ENCODE peak calls at places on chromosome 11, in five cellular contexts. H, X, M, S and K are unnamed samples. For H3K4me1, the result is how much of the 10 kb centered on the place peaks cover.

GRCh38 chr11:3161309-3161708 is 3.8 kb downstream of the OSBPL5 start:
- DNase-seq in H (peak), X (peak), M (no peak), S (peak), K (no peak)

GRCh38 chr11:1227551-1228182 is 4.8 kb downstream of the MUC5B start:
- DNase-seq in H (peak), X (peak), M (no peak), S (peak), K (no peak)

GRCh38 chr11:125287467-125288232 is 123.1 kb downstream of the PKNOX2 start:
- DNase-seq in H (no peak), X (no peak), M (no peak), S (no peak), K (peak)

GRCh38 chr11:98307827-98308491 is 712.8 kb upstream of the CNTN5 start:
- DNase-seq in H (no peak), X (no peak), M (no peak), S (no peak), K (no peak)

GRCh38 chr11:130404727-130405126 is 23.7 kb downstream of the ADAMTS8 start:
- DNase-seq in H (no peak), X (no peak), M (no peak), S (no peak), K (no peak)

GRCh38 chr11:77198440-77198849 is 70.4 kb downstream of the MYO7A start:
- DNase-seq in H (peak), X (no peak), M (peak), S (peak), K (no peak)

GRCh38 chr11:21635359-21635758 is 557.5 kb upstream of the ANO5 start:
- DNase-seq in H (no peak), X (no peak), M (no peak), S (no peak), K (no peak)

GRCh38 chr11:107716884-107717532 is 5.2 kb upstream of the SLN start:
- DNase-seq in H (no peak), X (no peak), M (no peak), S (no peak), K (no peak)

GRCh38 chr11:96114178-96115070 is 190.5 kb upstream of the MTMR2 start:
- DNase-seq in H (no peak), X (no peak), M (peak), S (no peak), K (no peak)

GRCh38 chr11:33451364-33451763 is 194.2 kb downstream of the HIPK3 start:
- DNase-seq in H (no peak), X (no peak), M (no peak), S (no peak), K (no peak)

GRCh38 chr11:64095949-64096348 is 60.2 kb downstream of the FLRT1 start:
- DNase-seq in H (no peak), X (no peak), M (no peak), S (no peak), K (no peak)

GRCh38 chr11:61162092-61162935 is 1.1 kb upstream of the VPS37C start:
- DNase-seq in H (no peak), X (peak), M (peak), S (no peak), K (peak)

GRCh38 chr11:7019500-7020182 is 505 bp downstream of the ZNF214 start:
- DNase-seq in H (peak), X (peak), M (no peak), S (no peak), K (peak)

GRCh38 chr11:1652778-1653540 is 23.4 kb downstream of the KRTAP5-5 start:
- DNase-seq in H (peak), X (peak), M (peak), S (peak), K (peak)

GRCh38 chr11:76665172-76665571 is 5.4 kb downstream of the LRRC32 start:
- DNase-seq in H (no peak), X (peak), M (no peak), S (peak), K (no peak)

GRCh38 chr11:68677432-68677831 is 6.9 kb upstream of the GAL start:
- DNase-seq in H (peak), X (no peak), M (peak), S (no peak), K (no peak)

GRCh38 chr11:20618083-20618482 is 18.7 kb downstream of the SLC6A5 start:
- DNase-seq in H (no peak), X (no peak), M (no peak), S (no peak), K (peak)

GRCh38 chr11:75858613-75859012 is 43.6 kb downstream of the UVRAG start:
- DNase-seq in H (no peak), X (no peak), M (no peak), S (no peak), K (no peak)

GRCh38 chr11:33987545-33987944 is 64.0 kb upstream of the CAPRIN1 start:
- DNase-seq in H (no peak), X (no peak), M (no peak), S (no peak), K (no peak)

GRCh38 chr11:17697175-17697949 is 22.0 kb upstream of the MYOD1 start:
- DNase-seq in H (no peak), X (no peak), M (no peak), S (no peak), K (no peak)

GRCh38 chr11:117384045-117384444 is 56.4 kb downstream of the CEP164 start:
- DNase-seq in H (no peak), X (no peak), M (peak), S (no peak), K (no peak)

GRCh38 chr11:46373787-46374740 is 7.4 kb upstream of the MDK start:
- DNase-seq in H (no peak), X (no peak), M (no peak), S (no peak), K (no peak)

GRCh38 chr11:67048515-67048914 is 8.1 kb upstream of the RHOD start:
- DNase-seq in H (no peak), X (no peak), M (no peak), S (no peak), K (no peak)

GRCh38 chr11:120660024-120660565 is 148.5 kb downstream of the GRIK4 start:
- DNase-seq in H (peak), X (peak), M (peak), S (peak), K (peak)

GRCh38 chr11:46858920-46859531 is 12.9 kb upstream of the CKAP5 start:
- DNase-seq in H (no peak), X (no peak), M (no peak), S (no peak), K (no peak)

DNA sequence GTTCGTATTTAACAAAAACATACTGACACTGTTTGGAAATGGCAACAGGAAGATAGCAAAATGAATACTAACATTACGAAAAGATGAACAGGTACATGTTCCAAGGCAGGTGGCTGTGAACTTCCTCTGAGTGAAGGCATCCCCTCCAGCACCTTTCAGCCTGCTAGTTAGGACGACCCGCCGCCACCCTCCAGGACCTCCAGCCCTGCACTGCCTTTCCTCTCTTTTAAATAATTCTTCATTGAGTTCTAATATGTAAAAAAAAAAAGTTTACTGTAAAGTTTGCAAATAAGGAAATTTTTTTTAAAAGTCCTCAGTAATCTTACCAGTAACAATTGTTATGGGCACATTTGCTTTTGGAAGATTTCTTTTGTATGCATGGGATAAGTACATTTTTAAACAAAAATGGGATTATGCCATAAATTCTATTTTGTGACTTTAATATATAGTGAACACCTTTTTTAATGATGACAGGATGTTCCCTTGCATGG is 6.0 kb downstream of the NEAT1 start:
- DNase-seq in H (peak), X (peak), M (no peak), S (peak), K (peak)
- TF ChIP-seq POLR2A in H (no peak), X (peak), M (no peak), S (no peak), K (no peak)

GRCh38 chr11:86737752-86738151 is 62.6 kb upstream of the PRSS23 start:
- DNase-seq in H (no peak), X (no peak), M (no peak), S (no peak), K (no peak)
- H3K4me1 ChIP-seq in H (under half), X (under half), M (under half), S (under half), K (under half)

GRCh38 chr11:128940603-128941002 is 2.1 kb downstream of the TP53AIP1 start:
- DNase-seq in H (no peak), X (no peak), M (no peak), S (no peak), K (no peak)

GRCh38 chr11:128941573-128942271 is 949 bp downstream of the TP53AIP1 start:
- DNase-seq in H (no peak), X (no peak), M (no peak), S (no peak), K (no peak)

GRCh38 chr11:128940156-128940555 is 2.5 kb downstream of the TP53AIP1 start:
- DNase-seq in H (no peak), X (no peak), M (no peak), S (no peak), K (no peak)

GRCh38 chr11:128942807-128943430 is at the start of gene TP53AIP1:
- DNase-seq in H (no peak), X (no peak), M (no peak), S (no peak), K (no peak)

GRCh38 chr11:128942272-128942612 is 429 bp downstream of the TP53AIP1 start:
- DNase-seq in H (no peak), X (no peak), M (no peak), S (no peak), K (no peak)
- H3K4me3 ChIP-seq in H (no peak), X (no peak), M (no peak), S (no peak), K (no peak)

DNA sequence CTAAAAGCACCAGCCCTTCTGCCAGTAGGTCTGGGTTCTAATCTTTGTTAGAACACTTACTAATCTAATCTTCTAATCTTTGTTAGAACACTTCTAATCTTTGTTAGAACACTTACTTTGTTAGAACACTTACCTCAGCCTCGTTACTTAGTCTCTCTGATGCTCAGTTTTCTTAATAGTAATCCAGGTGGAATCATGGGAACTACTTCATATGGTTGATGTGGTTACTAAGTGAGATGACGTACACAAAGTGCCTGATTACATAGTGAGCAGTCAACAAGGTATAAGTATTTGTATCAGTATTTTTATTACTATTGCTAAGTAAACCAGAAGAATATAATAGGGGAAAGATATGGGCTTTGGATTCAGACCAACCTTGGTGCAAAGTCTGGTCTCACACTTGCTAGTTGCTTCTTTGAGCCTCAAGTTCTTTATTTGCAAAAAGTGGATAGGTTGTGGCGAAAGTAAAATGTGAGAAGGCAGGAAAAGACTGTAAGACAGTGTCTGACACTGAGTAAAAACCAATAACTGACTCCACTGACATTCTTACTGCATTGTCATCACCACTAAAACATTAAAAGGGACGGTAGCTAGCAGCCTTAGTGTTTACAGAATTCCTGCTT is 83.7 kb downstream of the TRAF6 start:
- DNase-seq in H (no peak), X (no peak), M (no peak), S (no peak), K (no peak)
- TF ChIP-seq POLR2A in H (no peak), X (no peak), M (no peak), S (no peak), K (no peak)

GRCh38 chr11:118610220-118610772 is 2.9 kb downstream of the PHLDB1 start:
- DNase-seq in H (no peak), X (no peak), M (no peak), S (peak), K (no peak)

GRCh38 chr11:118607401-118608267 is at the start of gene PHLDB1:
- DNase-seq in H (peak), X (peak), M (peak), S (peak), K (peak)

GRCh38 chr11:118608268-118609214 is 1.1 kb downstream of the PHLDB1 start:
- DNase-seq in H (peak), X (peak), M (no peak), S (peak), K (peak)

GRCh38 chr11:118610773-118611432 is 3.5 kb downstream of the PHLDB1 start:
- DNase-seq in H (peak), X (peak), M (peak), S (peak), K (peak)

DNA sequence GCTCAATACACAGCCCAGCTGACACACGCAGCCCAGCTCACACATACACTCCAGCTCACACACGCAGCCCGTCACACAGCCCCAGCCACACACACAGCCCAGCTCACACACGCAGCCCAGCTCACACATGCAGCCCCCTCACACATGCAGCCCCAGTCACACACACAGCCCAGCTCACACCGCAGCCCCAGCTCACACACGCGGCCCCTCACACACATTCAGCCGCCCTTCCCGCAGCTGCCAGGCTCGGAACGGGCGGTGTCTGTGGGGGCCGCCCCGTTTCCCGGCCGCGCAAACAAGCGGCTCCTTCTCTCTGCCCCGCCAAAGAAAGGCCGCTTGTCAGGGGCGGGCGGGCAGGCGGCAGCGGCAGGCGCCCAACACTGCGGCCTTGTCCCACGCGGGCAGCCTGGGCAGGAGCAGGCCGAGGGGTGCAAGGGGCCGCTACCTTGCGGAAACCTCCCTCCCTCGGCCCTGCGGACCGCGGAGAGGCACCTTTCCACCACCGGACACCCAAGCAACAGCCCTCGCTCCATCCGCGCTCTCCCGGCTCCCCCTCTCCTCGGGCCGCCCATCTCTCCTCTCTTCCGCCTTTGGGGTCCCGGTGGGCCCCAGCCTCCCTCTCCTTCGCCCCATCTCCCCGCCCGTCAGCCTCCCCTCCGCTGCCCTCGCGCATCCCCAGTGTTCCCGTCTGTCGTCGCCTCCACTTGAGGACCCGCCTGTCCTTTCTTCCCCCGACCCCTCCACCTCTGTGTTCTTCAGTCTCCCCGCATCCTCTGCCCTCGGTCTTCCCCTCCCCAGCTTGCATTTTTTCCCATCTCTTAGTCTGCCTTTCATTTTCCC is 2.2 kb downstream of the PHLDB1 start:
- DNase-seq in H (no peak), X (no peak), M (no peak), S (peak), K (no peak)
- H3K4me1 ChIP-seq in H (under half), X (under half), M (under half), S (half or more), K (under half)

GRCh38 chr11:23679981-23680380 is 816.9 kb upstream of the LUZP2 start:
- DNase-seq in H (no peak), X (no peak), M (no peak), S (peak), K (no peak)
- H3K4me3 ChIP-seq in H (no peak), X (no peak), M (no peak), S (no peak), K (no peak)